ENCODE peak calls at places on chromosomes 3 and 15, in seven cellular contexts. Y, B, W, H, E, N and F are unnamed samples.

GRCh38 chr3:160226026-160226739 is 961 bp downstream of the C3orf80 start:
- DNase-seq in N (no peak), B (no peak), Y (no peak), E (no peak), W (no peak), H (peak), F (no peak)

GRCh38 chr3:43559961-43560360 is 61.9 kb downstream of the ANO10 start:
- DNase-seq in H (no peak), E (no peak), W (no peak), B (no peak), Y (no peak), N (no peak), F (no peak)

GRCh38 chr3:85801955-85802354 is 843.2 kb downstream of the CADM2 start:
- DNase-seq in W (no peak), B (no peak), E (no peak), N (peak), Y (no peak), H (no peak), F (no peak)

GRCh38 chr3:171563298-171563697 is 103.1 kb upstream of the TNIK start:
- DNase-seq in H (no peak), B (no peak), N (no peak), W (no peak), Y (no peak), E (no peak), F (no peak)

GRCh38 chr15:29094711-29095110 is 174.9 kb downstream of the NSMCE3 start:
- DNase-seq in W (no peak), B (no peak), N (no peak), Y (no peak), E (no peak), H (no peak), F (no peak)

GRCh38 chr3:195111322-195111710 is 159.6 kb downstream of the XXYLT1 start:
- DNase-seq in B (no peak), N (no peak), Y (no peak), W (no peak), E (no peak), H (no peak), F (no peak)

GRCh38 chr15:90889313-90889730 is 5.0 kb downstream of the FES start:
- DNase-seq in W (no peak), H (no peak), N (no peak), B (no peak), Y (no peak), E (no peak), F (peak)

GRCh38 chr3:114456742-114457141 is 162.9 kb downstream of the TIGIT start:
- DNase-seq in E (no peak), B (no peak), Y (no peak), W (no peak), N (no peak), H (no peak), F (no peak)

GRCh38 chr3:79233431-79234060 is 534.3 kb downstream of the ROBO1 start:
- DNase-seq in H (no peak), Y (no peak), N (no peak), B (no peak), W (no peak), E (no peak), F (no peak)

GRCh38 chr15:42137461-42138261 is 18.8 kb downstream of the PLA2G4F start:
- DNase-seq in N (peak), W (no peak), H (no peak), E (peak), Y (no peak), B (peak), F (peak)

GRCh38 chr3:62201438-62202035 is 171.8 kb downstream of the FEZF2 start:
- DNase-seq in B (peak), H (no peak), E (peak), W (no peak), Y (no peak), N (peak), F (no peak)

GRCh38 chr15:83956887-83957286 is 278.7 kb upstream of the GOLGA6L4 start:
- DNase-seq in E (no peak), W (no peak), B (no peak), Y (no peak), H (no peak), N (no peak), F (no peak)

GRCh38 chr15:43183270-43183669 is 1.9 kb upstream of the CCNDBP1 start:
- DNase-seq in Y (no peak), E (no peak), W (no peak), H (no peak), B (no peak), N (no peak), F (no peak)

GRCh38 chr15:98003976-98004375 is 43.5 kb downstream of the ARRDC4 start:
- DNase-seq in Y (no peak), N (no peak), E (no peak), H (no peak), B (no peak), W (no peak), F (no peak)

GRCh38 chr3:109685084-109686079 is 348.0 kb upstream of the DPPA4 start:
- DNase-seq in W (no peak), H (peak), N (no peak), E (no peak), B (peak), Y (no peak), F (peak)

GRCh38 chr3:66396888-66397287 is 103.9 kb downstream of the LRIG1 start:
- DNase-seq in W (no peak), N (no peak), B (no peak), Y (no peak), E (no peak), H (no peak), F (no peak)

GRCh38 chr3:125256675-125257074 is 44.1 kb upstream of the SLC12A8 start:
- DNase-seq in H (no peak), Y (no peak), N (no peak), E (no peak), B (no peak), W (no peak), F (no peak)